ENCODE peak calls at places on chromosomes 2 and 18, in five cellular contexts. R, N, M, D and E are unnamed samples.

GRCh38 chr2:127649100-127649611 is 3.2 kb downstream of the GPR17 start:
- DNase-seq in M (no peak), R (no peak), N (no peak), D (no peak), E (no peak)

GRCh38 chr18:78611201-78611800 is 368.3 kb upstream of the SALL3 start:
- DNase-seq in N (no peak), D (no peak), R (no peak), M (no peak), E (no peak)

GRCh38 chr18:39835303-39836030 is 2119.6 kb upstream of the PIK3C3 start:
- DNase-seq in N (no peak), D (peak; percentile 53), M (peak; percentile 2), R (no peak), E (peak; percentile 39)

GRCh38 chr18:32308493-32309120 is 118.8 kb downstream of the MEP1B start:
- DNase-seq in N (no peak), M (peak; percentile 94), R (no peak), D (peak; percentile 49), E (peak; percentile 93)

GRCh38 chr2:26035110-26035728 is 1.3 kb downstream of the RAB10 start:
- DNase-seq in R (no peak), M (peak; percentile 2), D (peak; percentile 17), N (no peak), E (peak; percentile 27)

GRCh38 chr2:209451209-209451822 is 27.5 kb downstream of the MAP2 start:
- DNase-seq in N (no peak), M (no peak), R (peak; percentile 63), D (no peak), E (no peak)

GRCh38 chr18:58297198-58297597 is 253.2 kb downstream of the NEDD4L start:
- DNase-seq in R (no peak), N (no peak), D (peak; percentile 38), M (peak; percentile 74), E (peak; percentile 43)

GRCh38 chr18:70418551-70419311 is 129.9 kb downstream of the SOCS6 start:
- DNase-seq in D (no peak), R (no peak), N (no peak), M (peak; percentile 19), E (peak; percentile 15)

GRCh38 chr2:206071832-206072231 is 14.1 kb downstream of the INO80D start:
- DNase-seq in R (no peak), M (no peak), D (no peak), N (no peak), E (no peak)

GRCh38 chr2:238701066-238701906 is 146.6 kb upstream of the TWIST2 start:
- DNase-seq in M (no peak), R (no peak), D (no peak), N (no peak), E (no peak)

GRCh38 chr2:287471-287885 is 413 bp downstream of the ALKAL2 start:
- DNase-seq in D (no peak), M (peak; percentile 29), R (peak; percentile 58), N (no peak), E (peak; percentile 45)

GRCh38 chr2:20584045-20584636 is 66.8 kb downstream of the HS1BP3 start:
- DNase-seq in R (no peak), N (no peak), D (no peak), M (no peak), E (no peak)

GRCh38 chr2:231186325-231186724 is 12.1 kb upstream of the ARMC9 start:
- DNase-seq in M (no peak), N (no peak), D (no peak), R (no peak), E (no peak)

GRCh38 chr2:20925265-20925889 is 102.5 kb upstream of the LDAH start:
- DNase-seq in M (no peak), N (peak; percentile 55), D (peak; percentile 33), R (peak; percentile 56), E (peak; percentile 1)

GRCh38 chr2:234910186-234910679 is 41.6 kb upstream of the SH3BP4 start:
- DNase-seq in R (no peak), N (no peak), D (no peak), M (no peak), E (no peak)

GRCh38 chr2:47900857-47901256 is 5.4 kb downstream of the FBXO11 start:
- DNase-seq in M (no peak), D (no peak), R (no peak), N (no peak), E (no peak)

GRCh38 chr18:38115201-38115600 is 549.6 kb upstream of the CELF4 start:
- DNase-seq in R (no peak), M (no peak), D (no peak), N (no peak), E (no peak)

GRCh38 chr18:36688020-36688965 is 140.5 kb downstream of the TPGS2 start:
- DNase-seq in R (peak; percentile 86), M (peak; percentile 74), N (peak; percentile 59), D (peak; percentile 86), E (peak; percentile 65)

GRCh38 chr2:239239607-239240479 is 161.0 kb downstream of the HDAC4 start:
- DNase-seq in D (no peak), R (no peak), N (no peak), M (peak; percentile 53), E (no peak)

GRCh38 chr18:12236934-12237832 is 17.0 kb upstream of the CIDEA start:
- DNase-seq in R (peak; percentile 97), M (peak; percentile 36), N (peak; percentile 64), D (peak; percentile 73), E (peak; percentile 59)

GRCh38 chr2:227719637-227720036 is 1.8 kb upstream of the SLC19A3 start:
- DNase-seq in D (peak; percentile 53), N (no peak), R (no peak), M (no peak), E (no peak)

GRCh38 chr18:9380571-9381390 is 46.2 kb downstream of the TWSG1 start:
- DNase-seq in D (no peak), M (peak; percentile 62), N (no peak), R (no peak), E (peak; percentile 81)

GRCh38 chr2:102256874-102257462 is 54.4 kb upstream of the IL1RL1 start:
- DNase-seq in N (no peak), R (no peak), M (no peak), D (no peak), E (no peak)

GRCh38 chr18:62716679-62717058 is 1.3 kb downstream of the PHLPP1 start:
- DNase-seq in N (peak; percentile 38), D (peak; percentile 54), M (no peak), R (peak; percentile 73), E (peak; percentile 66)

GRCh38 chr18:76412010-76412817 is 82.8 kb downstream of the ZNF516 start:
- DNase-seq in D (no peak), R (no peak), N (no peak), M (no peak), E (no peak)

GRCh38 chr2:47269316-47270232 is 114.5 kb upstream of the STPG4 start:
- DNase-seq in R (no peak), D (peak; percentile 19), N (no peak), M (peak; percentile 99), E (peak; percentile 99)

GRCh38 chr2:204365778-204366177 is 179.5 kb upstream of the PARD3B start:
- DNase-seq in R (no peak), M (peak; percentile 2), N (no peak), D (no peak), E (no peak)

GRCh38 chr2:28593356-28593755 is 97.5 kb downstream of the PLB1 start:
- DNase-seq in N (no peak), R (no peak), M (no peak), D (no peak), E (no peak)

GRCh38 chr18:50297621-50298442 is 10.3 kb upstream of the CXXC1 start:
- DNase-seq in N (peak; percentile 51), M (peak; percentile 61), R (peak; percentile 87), D (peak; percentile 71), E (peak; percentile 43)

GRCh38 chr2:23350026-23350791 is 34.8 kb upstream of the KLHL29 start:
- DNase-seq in D (no peak), N (no peak), M (no peak), R (no peak), E (no peak)

DNA sequence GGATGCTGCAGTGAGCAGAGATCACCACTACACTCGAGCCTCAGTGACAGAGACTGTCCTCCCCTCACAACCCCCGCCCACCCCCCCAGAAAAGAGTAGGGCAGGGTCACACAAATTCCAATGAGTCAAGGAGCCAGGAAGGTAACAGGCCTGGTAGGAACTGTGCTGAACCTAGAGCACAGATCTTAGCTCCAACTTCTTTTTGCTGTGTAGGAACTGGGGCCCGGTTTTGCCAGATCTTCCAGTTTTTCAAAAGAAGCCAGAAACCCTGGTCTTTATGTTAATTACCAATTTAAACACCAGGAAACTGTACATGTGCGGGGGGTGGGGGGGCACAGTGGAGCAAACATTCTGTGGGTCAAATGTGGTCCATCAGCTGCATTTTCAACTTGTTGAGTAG is 71.0 kb downstream of the PRPF40A start:
- DNase-seq in R (no peak), M (no peak), N (no peak), D (peak; percentile 58), E (no peak)
- H3K36me3 ChIP-seq in R (peaks cover 13% of the 10 kb centered on the region), M (peaks cover 6% of the 10 kb centered on the region), N (peaks cover 7% of the 10 kb centered on the region), D (peaks cover 18% of the 10 kb centered on the region), E (peaks cover 17% of the 10 kb centered on the region)

GRCh38 chr2:198441876-198442275 is 637.5 kb downstream of the PLCL1 start:
- DNase-seq in R (no peak), N (no peak), D (no peak), M (peak; percentile 28), E (no peak)
- H2AFZ ChIP-seq in R (no peak overlapping the region), N (no peak overlapping the region), D (no peak overlapping the region), M (no peak overlapping the region), E (no peak overlapping the region)

GRCh38 chr2:148789059-148789458 is 86.0 kb upstream of the KIF5C start:
- DNase-seq in N (no peak), D (no peak), R (no peak), M (no peak), E (no peak)

GRCh38 chr2:148796735-148797512 is 78.1 kb upstream of the KIF5C start:
- DNase-seq in R (no peak), D (no peak), N (no peak), M (no peak), E (no peak)

GRCh38 chr2:148794558-148794957 is 80.5 kb upstream of the KIF5C start:
- DNase-seq in R (no peak), M (peak; percentile 76), N (no peak), D (no peak), E (peak; percentile 50)
- H4K8ac ChIP-seq in R (no peak overlapping the region), M (no peak overlapping the region), N (no peak overlapping the region), D (no peak overlapping the region), E (no peak overlapping the region)

DNA sequence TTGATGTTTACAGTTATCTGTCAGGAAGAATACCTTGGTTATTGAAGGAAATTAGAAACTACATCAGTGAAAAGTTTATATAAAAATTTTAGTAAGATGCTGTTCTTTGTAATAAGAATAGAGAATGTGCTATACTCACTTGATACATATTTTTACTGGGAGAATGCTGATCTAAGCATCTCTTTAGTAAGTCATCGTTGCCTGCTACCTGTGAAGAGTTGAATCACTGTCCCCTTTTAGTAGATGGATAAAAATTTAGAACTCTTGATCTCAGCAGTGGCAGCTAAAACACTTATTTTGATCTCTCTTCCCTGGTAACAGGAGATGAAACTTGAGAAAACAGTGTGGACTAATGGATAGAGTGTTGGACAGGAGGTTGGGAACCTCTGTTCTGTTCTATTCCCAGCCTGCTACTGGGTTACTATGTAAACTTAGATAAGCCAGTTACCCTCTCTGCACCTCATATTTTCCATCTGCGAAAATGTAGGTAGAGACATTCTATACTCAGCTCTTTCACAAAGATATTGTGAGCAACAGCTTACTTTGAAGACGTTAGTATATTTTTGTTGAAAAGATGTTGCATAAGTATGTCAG is 100.3 kb downstream of the FEZ2 start:
- DNase-seq in M (peak; percentile 48), R (no peak), D (no peak), N (no peak), E (no peak)
- H3K36me3 ChIP-seq in M (peaks cover 27% of the 10 kb centered on the region), R (peaks cover 4% of the 10 kb centered on the region), D (peaks cover 11% of the 10 kb centered on the region), N (peaks cover 8% of the 10 kb centered on the region), E (peaks cover 12% of the 10 kb centered on the region)

GRCh38 chr2:233627331-233628025 is 8.8 kb upstream of the UGT1A10 start:
- DNase-seq in M (no peak), R (no peak), D (no peak), N (no peak), E (no peak)
- H2AFZ ChIP-seq in M (no peak overlapping the region), R (no peak overlapping the region), D (no peak overlapping the region), N (no peak overlapping the region), E (no peak overlapping the region)

GRCh38 chr2:224983719-224984388 is 58.4 kb downstream of the DOCK10 start:
- DNase-seq in R (no peak), N (no peak), M (peak; percentile 59), D (no peak), E (no peak)
- H4K8ac ChIP-seq in R (no peak overlapping the region), N (no peak overlapping the region), M (peak overlapping the region; percentile 85), D (no peak overlapping the region), E (no peak overlapping the region)